ENCODE peak calls at places on chromosome 22, in seven cellular contexts. A is colonic mucosa; O is HFFc6; I is C1 segment of cervical spinal cord; R is T-helper 2 cell; G is fibroblast of the aortic adventitia; L is stimulated activated CD4-positive, alpha-beta T cell treated with anti-CD3 and anti-CD28 coated beads, Interleukin-15, amount 100 ng/mL, for 24 hours. P is an unnamed sample.

GRCh38 chr22:29313126-29314071 is 2.1 kb downstream of the RASL10A start:
- DNase-seq in G (peak; percentile 39), R (no peak), A (peak; percentile 43), L (peak; percentile 33), O (no peak), I (peak; percentile 25), P (no peak)

GRCh38 chr22:36211237-36211881 is 9.8 kb upstream of the APOL4 start:
- DNase-seq in A (no peak), R (no peak), I (no peak), O (no peak), L (no peak), G (peak; percentile 52), P (no peak)

GRCh38 chr22:37485006-37485713 is 1.0 kb downstream of the MFNG start:
- DNase-seq in O (no peak), A (no peak), L (peak; percentile 71), I (no peak), R (no peak), G (no peak), P (no peak)

GRCh38 chr22:17264321-17265052 is 45.3 kb upstream of the ADA2 start:
- DNase-seq in R (no peak), O (no peak), I (no peak), A (no peak), L (no peak), G (peak; percentile 2), P (no peak)

GRCh38 chr22:45053571-45053970 is 43.8 kb upstream of the PHF21B start:
- DNase-seq in G (no peak), L (no peak), O (no peak), R (no peak), A (no peak), I (no peak), P (no peak)

GRCh38 chr22:37030560-37031281 is 11.2 kb downstream of the MPST start:
- DNase-seq in R (no peak), I (no peak), O (no peak), L (no peak), G (no peak), A (no peak), P (no peak)

GRCh38 chr22:29673361-29673760 is 46.4 kb upstream of the CABP7 start:
- DNase-seq in R (no peak), L (no peak), G (no peak), A (no peak), I (no peak), O (no peak), P (no peak)

GRCh38 chr22:49365910-49366309 is 461.8 kb downstream of the BRD1 start:
- DNase-seq in I (no peak), G (no peak), L (no peak), O (no peak), R (no peak), A (peak; percentile 4), P (peak; percentile 73)

GRCh38 chr22:24289781-24290181 is 19.1 kb downstream of the SPECC1L start:
- DNase-seq in I (peak; percentile 20), O (peak; percentile 23), R (no peak), L (no peak), G (peak; percentile 47), A (no peak), P (no peak)

GRCh38 chr22:45916515-45916914 is 60.4 kb downstream of the WNT7B start:
- DNase-seq in A (no peak), G (no peak), O (no peak), I (no peak), L (no peak), R (no peak), P (no peak)

GRCh38 chr22:30884211-30885000 is 84.2 kb downstream of the MORC2 start:
- DNase-seq in O (no peak), G (no peak), I (no peak), R (no peak), A (no peak), L (no peak), P (no peak)

P was measured in osteocyte.